ENCODE peak calls at places on chromosomes 6 and 20, in nine cellular contexts. M is cardiac muscle cell; H is CD8-positive, alpha-beta memory T cell; C is H1; P is pancreas; U is uterus; N is heart right ventricle; B is MM.1S; X is PC-9. A is an unnamed sample.

GRCh38 chr20:32823078-32823477 is 3.3 kb downstream of the MAPRE1 start:
- DNase-seq in M (peak; percentile 26), H (no peak), C (no peak), P (no peak), U (no peak), N (no peak), B (no peak), X (no peak), A (no peak)

GRCh38 chr6:112636650-112637260 is 289.6 kb downstream of the RFPL4B start:
- DNase-seq in M (no peak), H (no peak), C (no peak), P (no peak), U (no peak), N (no peak), B (no peak), X (no peak), A (no peak)

GRCh38 chr20:58545565-58546195 is 30.5 kb upstream of the APCDD1L start:
- DNase-seq in M (no peak), H (no peak), C (no peak), P (no peak), U (no peak), N (no peak), B (no peak), X (no peak), A (no peak)

GRCh38 chr6:108116781-108117426 is 42.4 kb upstream of the OSTM1 start:
- DNase-seq in M (no peak), H (no peak), C (no peak), P (no peak), U (no peak), N (no peak), B (no peak), X (no peak), A (no peak)

GRCh38 chr6:13863699-13864155 is 49.4 kb upstream of the MCUR1 start:
- DNase-seq in M (no peak), H (no peak), C (no peak), P (no peak), U (no peak), N (no peak), B (no peak), X (peak; percentile 24), A (no peak)

GRCh38 chr6:156848123-156848522 is 70.9 kb downstream of the ARID1B start:
- DNase-seq in M (no peak), H (no peak), C (no peak), P (no peak), U (no peak), N (no peak), B (no peak), X (no peak), A (no peak)

GRCh38 chr20:59662856-59663512 is 58.6 kb downstream of the PHACTR3 start:
- DNase-seq in M (no peak), H (no peak), C (no peak), P (no peak), U (no peak), N (no peak), B (no peak), X (no peak), A (no peak)

GRCh38 chr6:127464161-127464880 is 5.1 kb upstream of the KIAA0408 start:
- DNase-seq in M (no peak), H (no peak), C (no peak), P (no peak), U (no peak), N (no peak), B (no peak), X (no peak), A (no peak)

GRCh38 chr6:140960566-140960965 is 1172.2 kb upstream of the GJE1 start:
- DNase-seq in M (no peak), H (no peak), C (no peak), P (no peak), U (no peak), N (no peak), B (no peak), X (no peak), A (no peak)

GRCh38 chr6:28884423-28885148 is 39.2 kb downstream of the TRIM27 start:
- DNase-seq in M (no peak), H (peak; percentile 91), C (no peak), P (no peak), U (no peak), N (no peak), B (peak; percentile 33), X (no peak), A (no peak)

DNA sequence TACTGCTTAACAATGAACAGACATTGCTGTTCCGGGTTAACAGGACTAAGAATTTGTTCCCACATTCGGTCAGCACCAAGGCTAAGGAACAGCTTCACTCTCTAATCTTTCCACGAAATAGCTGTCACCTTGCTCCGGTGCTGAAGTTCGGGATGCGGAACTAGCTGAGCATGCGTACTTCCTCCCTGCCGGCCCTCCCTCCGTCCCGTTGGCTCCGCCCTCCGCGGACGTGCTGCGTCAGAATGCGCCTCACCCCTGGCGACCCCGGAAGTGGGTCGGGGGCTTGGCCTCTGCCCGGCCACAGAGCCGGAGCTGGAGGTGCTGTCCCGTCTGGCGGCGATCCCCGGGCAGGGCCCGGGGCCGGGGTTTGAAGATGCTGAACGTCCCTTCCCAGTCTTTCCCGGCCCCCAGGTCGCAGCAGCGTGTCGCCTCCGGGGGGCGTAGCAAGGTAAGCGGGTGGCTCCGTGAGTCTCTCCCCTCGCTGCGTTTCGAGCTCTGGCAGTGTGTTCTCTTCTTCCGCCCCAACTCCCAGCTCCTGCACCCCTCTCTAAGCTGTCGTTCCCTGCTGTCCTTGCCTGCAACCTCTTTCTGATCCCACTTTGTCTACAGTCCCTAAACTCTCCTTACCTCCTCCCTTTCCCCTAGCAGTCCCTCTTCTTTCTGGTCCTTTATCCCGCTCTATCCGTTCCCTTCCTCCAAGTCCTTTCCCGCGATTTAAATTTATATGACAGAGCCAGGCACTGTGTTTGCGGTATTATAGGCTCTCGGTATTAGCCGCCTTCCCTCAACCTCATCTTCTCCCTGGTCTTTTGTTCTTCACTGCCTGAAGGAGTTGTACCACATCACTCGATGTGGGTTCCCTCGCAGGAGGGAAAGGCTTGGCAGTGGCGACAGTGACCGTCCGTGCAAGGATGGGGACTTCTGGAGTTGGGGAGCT is at the start of gene CYB5R4:
- DNase-seq in M (peak; percentile 97), H (peak; percentile 93), C (peak; percentile 89), P (peak; percentile 97), U (peak; percentile 92), N (peak; percentile 95), B (peak; percentile 95), X (peak; percentile 95), A (peak; percentile 94)
- H3K27ac ChIP-seq in M (peak within 1 kb of the TSS; percentile 7), H (peak within 1 kb of the TSS; percentile 86), C (no peak within 1 kb of the TSS), P (peak within 1 kb of the TSS; percentile 74), U (peak within 1 kb of the TSS; percentile 87), N (peak within 1 kb of the TSS; percentile 90), B (peak within 1 kb of the TSS; percentile 87), X (peak within 1 kb of the TSS; percentile 18), A (peak within 1 kb of the TSS; percentile 20)

DNA sequence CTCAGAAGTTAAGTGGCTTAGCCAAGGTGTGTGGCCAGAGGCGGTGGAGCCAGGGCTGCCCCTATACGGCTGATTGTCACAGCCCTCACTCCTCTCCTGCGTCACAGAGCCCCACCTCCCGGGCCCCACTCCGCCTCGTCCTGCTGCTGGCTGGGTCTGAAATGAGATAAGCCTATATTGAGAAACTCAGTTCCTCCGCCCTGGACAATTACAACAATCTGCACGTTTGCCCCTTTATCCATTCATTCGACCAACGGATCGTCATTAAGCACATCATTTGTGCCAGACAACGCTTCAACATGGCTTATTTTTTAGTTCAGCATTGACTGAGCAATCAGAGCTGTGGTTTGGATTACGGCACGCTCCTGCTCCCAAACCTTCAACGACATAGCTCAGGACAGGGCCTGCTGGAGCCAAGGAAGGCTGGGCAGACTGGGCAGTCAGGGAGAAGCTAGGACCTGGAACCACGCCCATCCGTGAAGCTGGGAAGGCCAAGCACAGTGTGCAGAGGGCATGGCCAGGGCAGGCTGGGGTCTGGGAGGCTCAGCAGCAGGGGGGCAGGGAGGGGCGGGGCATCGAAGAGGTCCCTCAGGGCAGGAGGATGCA is 16.6 kb upstream of the EZR start:
- DNase-seq in M (no peak), H (no peak), C (no peak), P (peak; percentile 81), U (no peak), N (peak; percentile 75), B (no peak), X (peak; percentile 80), A (no peak)
- H3K27ac ChIP-seq in M (peak overlapping the region; percentile 64), H (no peak overlapping the region), C (no peak overlapping the region), P (peak overlapping the region; percentile 11), U (no peak overlapping the region), N (peak overlapping the region; percentile 43), B (no peak overlapping the region), X (peak overlapping the region; percentile 87), A (no peak overlapping the region)

GRCh38 chr6:147561742-147562141 is 53.3 kb downstream of the SAMD5 start:
- DNase-seq in M (no peak), H (no peak), C (no peak), P (no peak), U (no peak), N (no peak), B (no peak), X (no peak), A (no peak)

GRCh38 chr6:147560670-147561069 is 52.2 kb downstream of the SAMD5 start:
- DNase-seq in M (no peak), H (no peak), C (no peak), P (no peak), U (no peak), N (no peak), B (peak; percentile 16), X (no peak), A (no peak)

GRCh38 chr6:147564556-147564955 is 56.1 kb downstream of the SAMD5 start:
- DNase-seq in M (no peak), H (no peak), C (no peak), P (no peak), U (no peak), N (no peak), B (no peak), X (no peak), A (no peak)

GRCh38 chr6:147554281-147554680 is 45.8 kb downstream of the SAMD5 start:
- DNase-seq in M (no peak), H (no peak), C (no peak), P (no peak), U (no peak), N (peak; percentile 21), B (no peak), X (no peak), A (no peak)

DNA sequence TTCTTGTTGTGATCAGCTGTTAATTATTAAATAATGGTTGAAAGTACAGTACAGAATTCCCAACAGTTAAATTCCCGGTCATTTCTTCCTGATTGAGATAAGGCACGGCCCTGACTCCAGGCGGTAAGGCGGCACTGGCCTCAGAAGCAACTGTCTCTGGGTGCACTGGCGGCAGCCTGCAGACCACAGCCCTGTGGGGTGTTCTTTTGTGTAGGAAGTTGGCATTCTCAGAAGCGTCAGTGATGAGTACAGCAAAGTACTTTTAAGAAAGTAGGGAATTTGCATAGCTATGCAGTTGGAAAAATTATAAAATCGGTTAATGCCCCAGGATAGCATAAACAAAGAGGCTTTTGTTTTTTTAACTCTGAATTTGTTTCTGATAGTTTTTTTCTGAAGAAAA is 50.5 kb downstream of the SAMD5 start:
- DNase-seq in M (no peak), H (no peak), C (no peak), P (no peak), U (no peak), N (no peak), B (no peak), X (no peak), A (no peak)
- H3K27ac ChIP-seq in M (no peak overlapping the region), H (no peak overlapping the region), C (no peak overlapping the region), P (no peak overlapping the region), U (no peak overlapping the region), N (no peak overlapping the region), B (no peak overlapping the region), X (no peak overlapping the region), A (no peak overlapping the region)

GRCh38 chr20:62860924-62861691 is 514 bp downstream of the TCFL5 start:
- DNase-seq in M (peak; percentile 30), H (peak; percentile 64), C (no peak), P (peak; percentile 67), U (no peak), N (no peak), B (no peak), X (peak; percentile 37), A (peak; percentile 45)
- H3K27ac ChIP-seq in M (no peak overlapping the region), H (no peak overlapping the region), C (peak overlapping the region; percentile 57), P (no peak overlapping the region), U (no peak overlapping the region), N (no peak overlapping the region), B (no peak overlapping the region), X (no peak overlapping the region), A (no peak overlapping the region)

GRCh38 chr6:167847936-167848335 is 21.2 kb downstream of the AFDN start:
- DNase-seq in M (no peak), H (no peak), C (no peak), P (no peak), U (no peak), N (no peak), B (no peak), X (no peak), A (no peak)
- H3K27ac ChIP-seq in M (peak overlapping the region; percentile 97), H (no peak overlapping the region), C (no peak overlapping the region), P (no peak overlapping the region), U (no peak overlapping the region), N (no peak overlapping the region), B (no peak overlapping the region), X (peak overlapping the region; percentile 21), A (no peak overlapping the region)

A was measured in OCI-LY7.